ENCODE peak calls at places on chromosomes 7 and 10, in five cellular contexts. K is GM04503, U is A549, Z is hepatic stellate cell, E is T-helper 17 cell. L is an unnamed sample.

GRCh38 chr10:71611709-71612422 is 107.7 kb downstream of the C10orf105 start:
- DNase-seq in K (no peak), U (no peak), Z (no peak), E (no peak), L (no peak)

GRCh38 chr7:29190349-29191045 is 4.1 kb upstream of the CHN2 start:
- DNase-seq in K (no peak), U (no peak), Z (no peak), E (no peak), L (no peak)

GRCh38 chr7:16644624-16644986 is 949 bp downstream of the ANKMY2 start:
- DNase-seq in K (no peak), U (peak; percentile 51), Z (peak; percentile 61), E (peak; percentile 33), L (peak; percentile 60)

GRCh38 chr7:72504057-72504456 is 91.9 kb upstream of the CALN1 start:
- DNase-seq in K (no peak), U (no peak), Z (no peak), E (no peak), L (peak; percentile 57)

GRCh38 chr10:13049774-13050420 is 48.4 kb upstream of the CCDC3 start:
- DNase-seq in K (no peak), U (no peak), Z (no peak), E (no peak), L (peak; percentile 65)

GRCh38 chr10:11208908-11209809 is 191.5 kb downstream of the CELF2 start:
- DNase-seq in K (no peak), U (no peak), Z (no peak), E (no peak), L (no peak)

GRCh38 chr7:157650801-157651200 is 314.0 kb downstream of the DNAJB6 start:
- DNase-seq in K (no peak), U (no peak), Z (no peak), E (no peak), L (no peak)

GRCh38 chr10:69801434-69802315 is at the start of gene COL13A1:
- DNase-seq in K (no peak), U (peak; percentile 58), Z (peak; percentile 83), E (no peak), L (peak; percentile 76)

GRCh38 chr7:75866129-75866496 is 12.7 kb upstream of the RHBDD2 start:
- DNase-seq in K (no peak), U (no peak), Z (no peak), E (no peak), L (no peak)

GRCh38 chr10:27525819-27526218 is 21.7 kb downstream of the RAB18 start:
- DNase-seq in K (no peak), U (no peak), Z (no peak), E (no peak), L (no peak)

GRCh38 chr7:53602817-53603418 is 567.5 kb downstream of the POM121L12 start:
- DNase-seq in K (no peak), U (no peak), Z (no peak), E (no peak), L (no peak)

GRCh38 chr7:150959739-150960734 is 18.1 kb downstream of the KCNH2 start:
- DNase-seq in K (no peak), U (no peak), Z (no peak), E (no peak), L (no peak)

GRCh38 chr7:135773451-135773850 is 24.8 kb upstream of the FAM180A start:
- DNase-seq in K (no peak), U (no peak), Z (no peak), E (no peak), L (no peak)